ENCODE peak calls at places on chromosomes 2 and 18, in four cellular contexts. Q is esophagus squamous epithelium, S is H1, J is A549. R is an unnamed sample.

GRCh38 chr18:35231052-35231451 is 9.8 kb upstream of the ZNF397 start:
- DNase-seq in Q (peak; percentile 5), J (peak; percentile 25), S (peak; percentile 38), R (peak; percentile 87)

GRCh38 chr2:233814063-233814435 is 35.9 kb downstream of the MROH2A start:
- DNase-seq in J (peak; percentile 52), S (no peak), Q (no peak), R (peak; percentile 21)

GRCh38 chr2:20073462-20073861 is 22.0 kb upstream of the LAPTM4A start:
- DNase-seq in Q (no peak), J (no peak), S (no peak), R (no peak)

GRCh38 chr2:65722028-65722427 is 289.6 kb upstream of the SPRED2 start:
- DNase-seq in S (peak; percentile 10), J (no peak), Q (no peak), R (peak; percentile 81)

GRCh38 chr2:51711761-51712160 is 679.8 kb upstream of the NRXN1 start:
- DNase-seq in J (no peak), Q (no peak), S (no peak), R (no peak)

GRCh38 chr2:187875836-187876235 is 321.6 kb upstream of the TFPI start:
- DNase-seq in S (no peak), Q (no peak), J (no peak), R (no peak)

GRCh38 chr2:168608796-168609195 is 152.7 kb downstream of the CERS6 start:
- DNase-seq in Q (no peak), J (no peak), S (no peak), R (no peak)

GRCh38 chr2:67854798-67855197 is 208.0 kb downstream of the C1D start:
- DNase-seq in S (no peak), Q (no peak), J (no peak), R (no peak)

GRCh38 chr18:69002233-69002632 is 204.4 kb downstream of the CCDC102B start:
- DNase-seq in J (no peak), S (no peak), Q (no peak), R (no peak)

GRCh38 chr2:23692901-23693605 is 233.9 kb downstream of the ATAD2B start:
- DNase-seq in S (no peak), J (no peak), Q (no peak), R (peak; percentile 59)

GRCh38 chr2:236217926-236218325 is 46.3 kb downstream of the ASB18 start:
- DNase-seq in Q (no peak), S (no peak), J (no peak), R (no peak)

GRCh38 chr2:29261003-29261402 is 145.8 kb downstream of the CLIP4 start:
- DNase-seq in J (no peak), Q (no peak), S (no peak), R (peak; percentile 46)

GRCh38 chr2:119173556-119174060 is 15.1 kb upstream of the C1QL2 start:
- DNase-seq in J (no peak), S (no peak), Q (no peak), R (no peak)

GRCh38 chr18:34659579-34660517 is 50.2 kb upstream of the DTNA start:
- DNase-seq in J (peak; percentile 33), Q (no peak), S (peak; percentile 82), R (peak; percentile 94)

GRCh38 chr2:55051026-55051866 is 995 bp upstream of the RTN4 start:
- DNase-seq in Q (no peak), J (peak; percentile 89), S (peak; percentile 39), R (peak; percentile 94)

GRCh38 chr2:145764631-145765030 is 1244.7 kb upstream of the ZEB2 start:
- DNase-seq in Q (no peak), S (no peak), J (no peak), R (no peak)

GRCh38 chr2:241274127-241274526 is 41.3 kb downstream of the HDLBP start:
- DNase-seq in J (no peak), Q (no peak), S (no peak), R (no peak)

GRCh38 chr2:109222825-109223471 is 93.9 kb downstream of the SH3RF3 start:
- DNase-seq in Q (no peak), S (no peak), J (no peak), R (no peak)

GRCh38 chr2:146321175-146321574 is 1523.7 kb upstream of the ACVR2A start:
- DNase-seq in Q (no peak), J (no peak), S (no peak), R (no peak)

GRCh38 chr2:20050104-20050711 is 1.2 kb downstream of the LAPTM4A start:
- DNase-seq in S (no peak), J (no peak), Q (no peak), R (no peak)

GRCh38 chr18:31513189-31513907 is 15.4 kb downstream of the DSG2 start:
- DNase-seq in Q (no peak), J (peak; percentile 32), S (no peak), R (no peak)

GRCh38 chr2:26484579-26484978 is 6.7 kb upstream of the OTOF start:
- DNase-seq in Q (no peak), S (no peak), J (no peak), R (no peak)

GRCh38 chr2:65662654-65663432 is 230.4 kb upstream of the SPRED2 start:
- DNase-seq in J (no peak), S (no peak), Q (no peak), R (no peak)

GRCh38 chr2:134706587-134707329 is 12.0 kb downstream of the TMEM163 start:
- DNase-seq in S (no peak), Q (no peak), J (no peak), R (no peak)

GRCh38 chr18:22483407-22483806 is 65.7 kb upstream of the CTAGE1 start:
- DNase-seq in Q (no peak), J (no peak), S (no peak), R (no peak)

GRCh38 chr2:102677219-102678215 is 58.2 kb downstream of the SLC9A2 start:
- DNase-seq in S (no peak), J (no peak), Q (no peak), R (no peak)

GRCh38 chr2:68997401-68997800 is 15.6 kb upstream of the ANTXR1 start:
- DNase-seq in S (no peak), Q (no peak), J (no peak), R (no peak)

GRCh38 chr2:85259101-85259590 is 68.6 kb downstream of the TGOLN2 start:
- DNase-seq in S (no peak), J (no peak), Q (no peak), R (no peak)

GRCh38 chr2:160365691-160366367 is 127.8 kb downstream of the RBMS1 start:
- DNase-seq in J (no peak), S (no peak), Q (no peak), R (peak; percentile 81)

GRCh38 chr18:40152859-40153258 is 1802.2 kb upstream of the PIK3C3 start:
- DNase-seq in S (no peak), Q (no peak), J (no peak), R (no peak)

GRCh38 chr2:173149491-173149890 is 73.8 kb downstream of the MAP3K20 start:
- DNase-seq in J (no peak), S (no peak), Q (no peak), R (no peak)

GRCh38 chr2:33177627-33178026 is 230.9 kb downstream of the LTBP1 start:
- DNase-seq in S (no peak), J (no peak), Q (no peak), R (no peak)

GRCh38 chr2:212811036-212811805 is 272.6 kb upstream of the ERBB4 start:
- DNase-seq in Q (no peak), S (no peak), J (no peak), R (no peak)

GRCh38 chr18:70148539-70148938 is 56.9 kb downstream of the RTTN start:
- DNase-seq in J (no peak), Q (no peak), S (no peak), R (no peak)

GRCh38 chr18:70149616-70150301 is 55.7 kb downstream of the RTTN start:
- DNase-seq in Q (no peak), S (no peak), J (no peak), R (no peak)

GRCh38 chr18:70154591-70155194 is 50.8 kb downstream of the RTTN start:
- DNase-seq in S (no peak), J (no peak), Q (no peak), R (no peak)

GRCh38 chr18:70149156-70149555 is 56.3 kb downstream of the RTTN start:
- DNase-seq in Q (no peak), S (no peak), J (no peak), R (no peak)

DNA sequence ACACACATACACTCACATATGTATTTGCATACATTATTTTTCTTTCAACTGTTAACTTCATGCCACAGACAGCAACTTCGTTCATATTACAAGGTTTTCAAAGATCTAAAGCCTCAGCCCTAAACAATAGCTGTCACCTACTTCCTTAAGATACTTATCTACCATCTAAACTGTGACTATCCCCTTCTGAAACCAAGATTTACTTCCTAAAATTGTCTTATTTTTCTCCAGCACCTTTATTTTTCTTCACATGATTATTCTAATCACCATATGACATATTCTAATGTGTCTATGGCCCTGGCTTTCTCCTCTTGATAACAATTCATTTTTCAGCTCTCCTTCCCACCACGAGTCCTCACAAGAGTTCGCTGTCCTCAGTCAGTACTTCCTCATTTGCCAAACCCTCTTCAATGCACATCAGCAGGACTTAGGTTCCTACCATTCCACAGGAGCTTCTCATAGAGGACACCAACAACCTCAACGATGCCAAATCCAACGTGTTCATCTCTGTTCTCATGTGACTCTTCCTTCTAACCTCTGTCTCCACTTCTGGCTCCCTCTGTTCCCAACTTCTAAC is 53.8 kb downstream of the RTTN start:
- DNase-seq in S (no peak), Q (no peak), J (no peak), R (no peak)
- TF ChIP-seq POLR2A in S (no peak), Q (no peak), J (no peak), R (no peak)

DNA sequence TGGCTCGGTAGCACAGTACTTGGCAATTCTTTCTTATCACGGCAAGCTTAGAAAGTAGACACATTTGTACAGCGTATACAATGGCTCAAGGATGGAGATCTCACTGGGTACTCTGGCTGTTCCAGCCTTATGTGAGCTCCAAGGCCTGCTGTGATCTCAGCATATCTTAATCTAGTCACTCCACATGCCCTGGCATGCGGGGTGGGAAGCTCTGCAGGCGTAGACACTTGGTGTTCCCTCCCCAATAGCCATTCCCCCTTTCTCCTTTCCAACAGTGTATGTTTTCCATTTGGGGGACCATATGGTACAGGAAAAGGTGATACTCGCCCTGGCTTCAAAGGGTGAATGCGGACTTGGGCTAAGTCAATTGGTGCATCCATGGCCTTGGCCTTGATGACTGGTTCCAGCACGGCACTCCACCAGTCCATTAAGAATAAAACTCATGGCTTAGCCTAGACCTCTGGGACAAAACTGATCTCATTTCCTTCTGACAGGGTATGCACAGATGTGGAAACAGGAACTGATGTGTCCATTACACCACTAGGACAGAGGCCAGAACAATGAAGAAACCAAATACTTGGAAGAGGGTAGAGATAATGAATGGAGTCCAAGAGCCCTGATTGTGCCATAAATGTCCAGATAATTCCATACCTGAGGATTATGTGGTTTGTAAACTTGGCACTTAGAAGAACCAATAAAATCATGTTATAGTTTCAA is 28.4 kb downstream of the TGIF1 start:
- DNase-seq in S (no peak), Q (no peak), J (no peak), R (no peak)
- TF ChIP-seq CTCF in S (no peak), Q (no peak), J (no peak), R (no peak)

GRCh38 chr2:223957092-223957851 is at the start of gene MRPL44:
- DNase-seq in Q (peak; percentile 80), J (peak; percentile 71), S (peak; percentile 75), R (peak; percentile 98)
- TF ChIP-seq POLR2A in Q (peak; percentile 71), J (peak; percentile 61), S (peak; percentile 92), R (peak; percentile 38)

DNA sequence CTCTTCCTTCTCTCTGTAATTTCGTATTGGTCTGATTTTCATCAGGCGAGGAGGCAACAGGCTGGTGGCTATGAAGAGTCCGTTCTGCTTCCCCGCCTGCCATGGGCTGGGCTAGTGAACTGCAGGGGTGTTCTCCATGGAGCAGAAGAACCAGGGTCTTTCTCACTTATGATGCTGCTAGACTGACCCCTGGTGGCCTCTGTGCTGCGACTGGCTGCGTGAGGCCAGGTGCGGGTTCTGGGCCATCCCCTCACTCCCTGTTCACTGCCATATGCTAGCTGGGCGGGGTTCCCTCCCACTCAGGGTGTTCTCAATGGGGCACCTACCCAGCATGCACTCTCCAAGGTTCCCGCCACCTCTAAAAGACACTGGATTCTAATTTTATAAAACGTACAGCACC is 35.0 kb downstream of the ZAP70 start:
- DNase-seq in J (peak; percentile 15), S (peak; percentile 57), Q (no peak), R (no peak)
- TF ChIP-seq CTCF in J (peak; percentile 39), S (peak; percentile 95), Q (no peak), R (no peak)

R was measured in sigmoid colon.